ENCODE peak calls at places on chromosomes 11 and 22, in nine cellular contexts. A is left ventricle myocardium inferior, T is breast epithelium, C is Karpas-422, Y is heart left ventricle, G is transverse colon, O is right atrium auricular region, Z is GM23338, D is IMR-90. K is an unnamed sample.

GRCh38 chr22:30474683-30475424 is 3.0 kb upstream of the SEC14L3 start:
- DNase-seq in A (no peak), T (no peak), C (no peak), Y (no peak), G (no peak), O (no peak), Z (peak; percentile 74), D (no peak), K (peak; percentile 47)

GRCh38 chr11:106275151-106275550 is 197.7 kb downstream of the AASDHPPT start:
- DNase-seq in A (no peak), T (no peak), C (no peak), Y (no peak), G (no peak), O (no peak), Z (no peak), D (no peak), K (no peak)

GRCh38 chr11:70074701-70075100 is 3.4 kb upstream of the ANO1 start:
- DNase-seq in A (no peak), T (peak; percentile 25), C (no peak), Y (no peak), G (no peak), O (no peak), Z (no peak), D (no peak), K (no peak)

GRCh38 chr11:3879967-3880542 is 24.6 kb downstream of the STIM1 start:
- DNase-seq in A (no peak), T (no peak), C (no peak), Y (no peak), G (no peak), O (no peak), Z (no peak), D (no peak), K (no peak)

GRCh38 chr11:127106142-127106541 is 105.6 kb upstream of the KIRREL3 start:
- DNase-seq in A (no peak), T (no peak), C (no peak), Y (no peak), G (no peak), O (no peak), Z (peak; percentile 28), D (peak; percentile 12), K (no peak)

GRCh38 chr11:119120639-119121007 is 757 bp upstream of the HINFP start:
- DNase-seq in A (no peak), T (no peak), C (peak; percentile 53), Y (no peak), G (no peak), O (no peak), Z (no peak), D (peak; percentile 70), K (no peak)

GRCh38 chr11:34529643-34530042 is 16.0 kb upstream of the ELF5 start:
- DNase-seq in A (no peak), T (no peak), C (no peak), Y (no peak), G (no peak), O (no peak), Z (no peak), D (no peak), K (no peak)

GRCh38 chr11:96323643-96323985 is 19.4 kb downstream of the MAML2 start:
- DNase-seq in A (no peak), T (no peak), C (no peak), Y (no peak), G (no peak), O (no peak), Z (no peak), D (no peak), K (no peak)

GRCh38 chr11:36278531-36279245 is 10.5 kb downstream of the COMMD9 start:
- DNase-seq in A (no peak), T (no peak), C (no peak), Y (no peak), G (no peak), O (no peak), Z (peak; percentile 49), D (peak; percentile 47), K (no peak)

GRCh38 chr22:41979423-41980250 is 10.4 kb downstream of the SEPTIN3 start:
- DNase-seq in A (no peak), T (no peak), C (no peak), Y (no peak), G (no peak), O (no peak), Z (no peak), D (no peak), K (no peak)

GRCh38 chr11:108534274-108534882 is 36.2 kb upstream of the POGLUT3 start:
- DNase-seq in A (no peak), T (no peak), C (no peak), Y (no peak), G (no peak), O (no peak), Z (no peak), D (no peak), K (no peak)

GRCh38 chr11:105265859-105266258 is 126.3 kb upstream of the CARD18 start:
- DNase-seq in A (no peak), T (no peak), C (no peak), Y (no peak), G (no peak), O (no peak), Z (no peak), D (peak; percentile 48), K (no peak)

GRCh38 chr22:26429458-26430238 is 588 bp downstream of the ASPHD2 start:
- DNase-seq in A (no peak), T (no peak), C (peak; percentile 70), Y (no peak), G (no peak), O (no peak), Z (peak; percentile 43), D (no peak), K (no peak)

GRCh38 chr11:2390871-2391662 is 9.5 kb upstream of the TSSC4 start:
- DNase-seq in A (no peak), T (no peak), C (peak; percentile 81), Y (no peak), G (peak; percentile 61), O (no peak), Z (no peak), D (peak; percentile 78), K (no peak)

GRCh38 chr11:73297231-73297590 is 10.9 kb upstream of the ARHGEF17 start:
- DNase-seq in A (no peak), T (no peak), C (no peak), Y (no peak), G (no peak), O (no peak), Z (peak; percentile 27), D (no peak), K (no peak)

GRCh38 chr11:63884191-63884590 is 32.8 kb downstream of the RCOR2 start:
- DNase-seq in A (no peak), T (no peak), C (no peak), Y (no peak), G (no peak), O (no peak), Z (no peak), D (no peak), K (no peak)
- H3K27ac ChIP-seq in A (peak overlapping the region; percentile 2), T (no peak overlapping the region), C (no peak overlapping the region), Y (no peak overlapping the region), G (peak overlapping the region; percentile 66), O (no peak overlapping the region), Z (peak overlapping the region; percentile 45), D (no peak overlapping the region), K (no peak overlapping the region)

GRCh38 chr11:102831128-102831708 is 12.2 kb downstream of the MMP3 start:
- DNase-seq in A (no peak), T (no peak), C (no peak), Y (no peak), G (peak; percentile 51), O (no peak), Z (peak; percentile 78), D (peak; percentile 23), K (no peak)
- H3K4me3 ChIP-seq in A (no peak overlapping the region), T (peak overlapping the region; percentile 22), C (no peak overlapping the region), Y (no peak overlapping the region), G (peak overlapping the region; percentile 37), O (no peak overlapping the region), Z (peak overlapping the region; percentile 43), D (peak overlapping the region; percentile 49), K (no peak overlapping the region)

DNA sequence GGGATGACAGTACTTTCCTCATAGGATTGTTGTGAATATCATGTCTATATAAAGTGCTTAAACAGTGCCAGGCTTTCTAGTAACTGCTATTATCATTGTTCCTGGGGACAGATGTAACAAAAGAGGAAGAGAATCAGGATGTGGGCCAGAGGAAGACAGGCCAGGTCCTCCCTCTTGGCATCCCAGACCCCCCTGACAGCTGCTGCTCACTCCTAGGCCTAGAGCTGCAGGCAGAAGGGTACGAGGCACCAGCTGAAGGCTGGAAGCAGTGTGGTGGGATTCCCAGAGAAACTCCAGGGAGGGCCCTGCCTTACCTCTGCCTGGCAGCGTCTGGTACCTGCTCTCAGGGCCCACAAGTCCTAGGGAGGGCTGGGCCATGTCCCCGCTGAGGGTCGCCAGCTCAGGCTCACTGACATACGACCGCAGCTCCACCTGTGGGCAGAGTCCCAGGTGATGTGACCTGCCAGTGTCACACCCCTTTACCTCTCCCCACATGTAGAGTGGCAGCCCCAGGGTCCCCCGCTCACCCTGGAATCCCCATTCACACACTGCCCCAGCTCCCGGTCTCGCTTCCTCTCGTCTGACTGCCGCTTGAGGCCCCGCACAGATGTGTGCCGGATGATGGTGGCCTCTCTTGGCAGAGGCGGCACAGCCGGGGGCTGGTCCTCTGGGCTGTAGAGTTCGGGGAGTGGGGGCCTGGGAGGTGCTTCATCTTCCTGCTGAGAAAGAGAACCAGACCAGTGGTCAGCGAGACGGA is 52.2 kb downstream of the C11orf58 start:
- DNase-seq in A (no peak), T (no peak), C (no peak), Y (no peak), G (no peak), O (no peak), Z (no peak), D (no peak), K (no peak)
- H3K4me1 ChIP-seq in A (peaks cover 65% of the 10 kb centered on the region), T (peaks cover 22% of the 10 kb centered on the region), C (no peaks in the 10 kb centered on the region), Y (peaks cover 46% of the 10 kb centered on the region), G (no peaks in the 10 kb centered on the region), O (no peaks in the 10 kb centered on the region), Z (no peaks in the 10 kb centered on the region), D (peaks cover 6% of the 10 kb centered on the region), K (no peaks in the 10 kb centered on the region)

GRCh38 chr11:86183694-86184093 is 60.9 kb upstream of the EED start:
- DNase-seq in A (no peak), T (no peak), C (no peak), Y (no peak), G (no peak), O (no peak), Z (no peak), D (peak; percentile 76), K (no peak)

GRCh38 chr11:86182976-86183584 is 61.5 kb upstream of the EED start:
- DNase-seq in A (no peak), T (no peak), C (peak; percentile 67), Y (no peak), G (peak; percentile 80), O (no peak), Z (no peak), D (peak; percentile 35), K (no peak)

GRCh38 chr11:86186420-86186819 is 58.1 kb upstream of the EED start:
- DNase-seq in A (no peak), T (no peak), C (no peak), Y (no peak), G (no peak), O (no peak), Z (no peak), D (no peak), K (no peak)

GRCh38 chr11:86185346-86185745 is 59.2 kb upstream of the EED start:
- DNase-seq in A (no peak), T (no peak), C (no peak), Y (no peak), G (no peak), O (no peak), Z (no peak), D (no peak), K (no peak)

DNA sequence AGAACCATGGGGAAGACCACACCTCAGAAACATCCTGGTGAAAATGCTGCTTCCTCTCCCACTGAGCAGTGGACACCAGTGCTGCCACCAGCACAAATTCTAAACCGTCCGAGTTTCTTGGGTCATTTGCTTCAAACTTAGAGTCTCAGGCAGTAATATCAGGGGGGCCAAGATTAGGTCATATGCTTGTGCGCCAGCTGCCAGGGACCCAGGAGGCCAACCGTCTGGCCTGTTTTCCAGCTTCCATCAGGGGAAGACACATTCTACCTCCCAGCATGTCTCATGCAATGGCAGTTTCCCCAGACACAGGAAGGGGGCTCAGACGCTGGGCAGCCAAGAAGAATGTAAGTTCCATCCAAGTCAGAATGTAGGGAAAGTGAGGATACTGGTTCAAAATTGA is 59.8 kb upstream of the EED start:
- DNase-seq in A (no peak), T (no peak), C (no peak), Y (no peak), G (no peak), O (no peak), Z (no peak), D (no peak), K (no peak)
- H3K27ac ChIP-seq in A (peak overlapping the region; percentile 51), T (no peak overlapping the region), C (no peak overlapping the region), Y (peak overlapping the region; percentile 57), G (no peak overlapping the region), O (no peak overlapping the region), Z (no peak overlapping the region), D (no peak overlapping the region), K (no peak overlapping the region)